ENCODE peak calls at places on chromosomes 4 and X, in five cellular contexts. H is A549, E is GM12878, F is K562, Q is H1. A is an unnamed sample.

GRCh38 chr4:781493-782216 is 44.3 kb downstream of the CPLX1 start:
- DNase-seq in H (peak), E (peak), F (peak), Q (peak), A (peak)

GRCh38 chr4:140308366-140309123 is 64.9 kb upstream of the SCOC start:
- DNase-seq in H (peak), E (no peak), F (no peak), Q (no peak), A (no peak)

GRCh38 chr4:158250321-158250720 is 40.0 kb downstream of the TMEM144 start:
- DNase-seq in H (no peak), E (no peak), F (no peak), Q (no peak), A (no peak)

GRCh38 chrX:109622270-109622669 is 2.7 kb downstream of the KCNE5 start:
- DNase-seq in H (no peak), E (no peak), F (no peak), Q (no peak), A (no peak)

GRCh38 chrX:141642979-141643378 is 53.5 kb downstream of the SPANXA2 start:
- DNase-seq in H (peak), E (no peak), F (no peak), Q (no peak), A (no peak)

GRCh38 chr4:150389896-150390530 is 191.9 kb upstream of the MAB21L2 start:
- DNase-seq in H (no peak), E (no peak), F (no peak), Q (no peak), A (no peak)

GRCh38 chrX:54481751-54482150 is 14.3 kb downstream of the FGD1 start:
- DNase-seq in H (no peak), E (no peak), F (peak), Q (no peak), A (no peak)

GRCh38 chr4:122701061-122701460 is 31.4 kb upstream of the BBS12 start:
- DNase-seq in H (no peak), E (no peak), F (no peak), Q (no peak), A (no peak)

GRCh38 chr4:5452156-5452555 is 256.2 kb downstream of the EVC2 start:
- DNase-seq in H (no peak), E (no peak), F (no peak), Q (no peak), A (no peak)

GRCh38 chr4:183401473-183401872 is 43.0 kb upstream of the CDKN2AIP start:
- DNase-seq in H (no peak), E (no peak), F (no peak), Q (no peak), A (no peak)

GRCh38 chrX:1685460-1685859 is 70.6 kb downstream of the ASMT start:
- DNase-seq in H (no peak), E (no peak), F (no peak), Q (no peak), A (no peak)

GRCh38 chrX:31717474-31717873 is 645.6 kb upstream of the FTHL17 start:
- DNase-seq in H (no peak), E (no peak), F (no peak), Q (no peak), A (no peak)

GRCh38 chr4:141768954-141769353 is 132.6 kb downstream of the IL15 start:
- DNase-seq in H (peak), E (no peak), F (no peak), Q (no peak), A (no peak)

DNA sequence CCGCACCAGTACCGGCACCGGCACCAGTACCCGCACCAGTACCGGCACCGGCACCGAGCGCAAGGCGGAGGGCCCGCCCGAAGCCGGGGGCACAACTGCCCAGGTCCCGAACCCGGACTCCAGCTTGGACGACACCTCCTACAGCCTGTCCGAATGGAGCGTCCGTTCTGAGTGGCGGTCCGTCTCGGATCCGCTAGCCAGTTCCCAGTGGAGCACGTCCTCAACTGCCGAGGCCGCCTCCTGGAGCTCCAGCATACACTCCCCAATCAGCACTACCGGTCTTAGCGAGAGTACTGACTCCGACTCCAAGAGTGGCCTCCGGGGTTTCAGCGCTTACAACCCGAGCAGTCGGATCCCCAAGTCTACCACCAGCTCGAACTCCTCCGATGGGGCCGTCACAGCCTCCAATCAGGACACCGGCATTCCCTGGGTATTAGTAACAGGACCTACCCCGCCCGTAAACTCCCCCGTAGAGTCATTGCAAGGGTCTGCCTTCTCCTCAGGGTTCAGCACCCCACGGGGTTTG is 885 bp upstream of the MAOA start:
- DNase-seq in H (peak), E (no peak), F (no peak), Q (no peak), A (no peak)
- TF ChIP-seq HDAC2 in H (no peak), E (no peak), F (no peak), Q (no peak), A (no peak)

DNA sequence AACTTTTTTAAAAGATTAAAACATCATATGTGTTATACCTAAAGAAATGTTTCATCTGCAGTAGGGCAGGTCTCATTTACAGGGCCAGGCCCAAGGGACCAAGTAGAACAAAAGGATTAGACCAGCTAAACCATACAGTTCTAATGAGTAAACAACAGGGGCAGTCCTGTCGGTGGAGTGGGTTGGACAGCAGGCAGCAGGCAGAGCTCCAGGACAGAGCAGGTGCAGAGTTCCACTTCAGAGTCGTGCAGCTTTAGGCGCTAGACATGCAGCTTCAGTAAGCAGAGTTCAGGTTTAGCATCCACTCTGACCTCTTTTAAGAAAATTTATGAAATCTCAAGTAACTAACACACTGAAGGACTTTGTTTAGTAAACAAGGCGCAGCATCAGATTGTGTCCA is 487.8 kb upstream of the INTU start:
- DNase-seq in H (no peak), E (no peak), F (no peak), Q (no peak), A (no peak)
- TF ChIP-seq HDAC2 in H (no peak), E (no peak), F (no peak), Q (no peak), A (no peak)

GRCh38 chr4:15420642-15421041 is 7.2 kb upstream of the C1QTNF7 start:
- DNase-seq in H (no peak), E (no peak), F (no peak), Q (no peak), A (no peak)
- TF ChIP-seq HDAC2 in H (no peak), E (no peak), F (no peak), Q (no peak), A (no peak)

GRCh38 chr4:147830987-147831386 is 99.1 kb downstream of the ARHGAP10 start:
- DNase-seq in H (peak), E (no peak), F (no peak), Q (no peak), A (no peak)
- TF ChIP-seq HDAC2 in H (no peak), E (no peak), F (no peak), Q (no peak), A (no peak)